ENCODE peak calls at places on chromosomes 1 and 21, in seven cellular contexts. One of them, this sample, is unnamed.

GRCh38 chr1:226816585-226816984 is 53.8 kb upstream of the PSEN2 start:
- DNase-seq in HCT116: peak; percentile 71
- DNase-seq in K562: no peak
- DNase-seq in SK-N-SH: no peak
- DNase-seq in H1: no peak
- DNase-seq in GM12878: no peak
- DNase-seq in HepG2: no peak
- DNase-seq in this sample: no peak

GRCh38 chr1:14037101-14037807 is 337.3 kb downstream of the PRDM2 start:
- DNase-seq in HCT116: no peak
- DNase-seq in K562: no peak
- DNase-seq in SK-N-SH: no peak
- DNase-seq in H1: no peak
- DNase-seq in GM12878: no peak
- DNase-seq in HepG2: no peak
- DNase-seq in this sample: peak; percentile 2

GRCh38 chr1:156160744-156161181 is 7.4 kb downstream of the SEMA4A start:
- DNase-seq in HCT116: no peak
- DNase-seq in K562: peak; percentile 92
- DNase-seq in SK-N-SH: peak; percentile 98
- DNase-seq in H1: peak; percentile 81
- DNase-seq in GM12878: no peak
- DNase-seq in HepG2: no peak
- DNase-seq in this sample: no peak

GRCh38 chr1:36542962-36543515 is 60.3 kb upstream of the CSF3R start:
- DNase-seq in HCT116: no peak
- DNase-seq in K562: peak; percentile 45
- DNase-seq in SK-N-SH: peak; percentile 44
- DNase-seq in H1: no peak
- DNase-seq in GM12878: no peak
- DNase-seq in HepG2: peak; percentile 15
- DNase-seq in this sample: peak; percentile 15

GRCh38 chr1:31701137-31701736 is 2.6 kb downstream of the COL16A1 start:
- DNase-seq in HCT116: no peak
- DNase-seq in K562: peak; percentile 83
- DNase-seq in SK-N-SH: peak; percentile 86
- DNase-seq in H1: no peak
- DNase-seq in GM12878: no peak
- DNase-seq in HepG2: peak; percentile 97
- DNase-seq in this sample: peak; percentile 29

GRCh38 chr1:52127181-52128175 is 14.4 kb upstream of the ZFYVE9 start:
- DNase-seq in HCT116: peak; percentile 57
- DNase-seq in K562: peak; percentile 67
- DNase-seq in SK-N-SH: peak; percentile 62
- DNase-seq in H1: no peak
- DNase-seq in GM12878: no peak
- DNase-seq in HepG2: peak; percentile 62
- DNase-seq in this sample: peak; percentile 15

GRCh38 chr21:37266515-37267221 is 466 bp downstream of the VPS26C start:
- DNase-seq in HCT116: no peak
- DNase-seq in K562: peak; percentile 74
- DNase-seq in SK-N-SH: peak; percentile 57
- DNase-seq in H1: peak; percentile 74
- DNase-seq in GM12878: no peak
- DNase-seq in HepG2: peak; percentile 27
- DNase-seq in this sample: no peak

GRCh38 chr1:167392200-167392696 is 126.1 kb downstream of the CD247 start:
- DNase-seq in HCT116: no peak
- DNase-seq in K562: no peak
- DNase-seq in SK-N-SH: no peak
- DNase-seq in H1: no peak
- DNase-seq in GM12878: no peak
- DNase-seq in HepG2: no peak
- DNase-seq in this sample: no peak

GRCh38 chr1:23216771-23217420 is 406 bp downstream of the HTR1D start:
- DNase-seq in HCT116: no peak
- DNase-seq in K562: peak; percentile 41
- DNase-seq in SK-N-SH: peak; percentile 89
- DNase-seq in H1: peak; percentile 88
- DNase-seq in GM12878: no peak
- DNase-seq in HepG2: no peak
- DNase-seq in this sample: peak; percentile 28

GRCh38 chr1:43779266-43779665 is 71.9 kb downstream of the ST3GAL3 start:
- DNase-seq in HCT116: no peak
- DNase-seq in K562: no peak
- DNase-seq in SK-N-SH: no peak
- DNase-seq in H1: no peak
- DNase-seq in GM12878: no peak
- DNase-seq in HepG2: no peak
- DNase-seq in this sample: no peak

GRCh38 chr1:37177230-37177864 is 143.0 kb upstream of the GRIK3 start:
- DNase-seq in HCT116: peak; percentile 64
- DNase-seq in K562: peak; percentile 48
- DNase-seq in SK-N-SH: peak; percentile 55
- DNase-seq in H1: peak; percentile 79
- DNase-seq in GM12878: no peak
- DNase-seq in HepG2: peak; percentile 25
- DNase-seq in this sample: peak; percentile 82

GRCh38 chr1:91774520-91775203 is 111.3 kb downstream of the TGFBR3 start:
- DNase-seq in HCT116: no peak
- DNase-seq in K562: no peak
- DNase-seq in SK-N-SH: no peak
- DNase-seq in H1: no peak
- DNase-seq in GM12878: no peak
- DNase-seq in HepG2: no peak
- DNase-seq in this sample: no peak

GRCh38 chr1:160460683-160461287 is 60.4 kb downstream of the VANGL2 start:
- DNase-seq in HCT116: no peak
- DNase-seq in K562: peak; percentile 16
- DNase-seq in SK-N-SH: no peak
- DNase-seq in H1: no peak
- DNase-seq in GM12878: no peak
- DNase-seq in HepG2: no peak
- DNase-seq in this sample: no peak

GRCh38 chr1:101235241-101235695 is 1.6 kb upstream of the S1PR1 start:
- DNase-seq in HCT116: no peak
- DNase-seq in K562: no peak
- DNase-seq in SK-N-SH: no peak
- DNase-seq in H1: no peak
- DNase-seq in GM12878: no peak
- DNase-seq in HepG2: no peak
- DNase-seq in this sample: no peak

GRCh38 chr21:32172106-32172505 is 106.7 kb downstream of the MIS18A start:
- DNase-seq in HCT116: no peak
- DNase-seq in K562: no peak
- DNase-seq in SK-N-SH: no peak
- DNase-seq in H1: no peak
- DNase-seq in GM12878: no peak
- DNase-seq in HepG2: no peak
- DNase-seq in this sample: no peak

GRCh38 chr21:35303085-35303484 is 254.0 kb upstream of the RUNX1 start:
- DNase-seq in HCT116: peak; percentile 51
- DNase-seq in K562: no peak
- DNase-seq in SK-N-SH: no peak
- DNase-seq in H1: no peak
- DNase-seq in GM12878: no peak
- DNase-seq in HepG2: no peak
- DNase-seq in this sample: no peak

GRCh38 chr1:41432481-41433280 is 51.8 kb downstream of the EDN2 start:
- DNase-seq in HCT116: peak; percentile 75
- DNase-seq in K562: peak; percentile 90
- DNase-seq in SK-N-SH: peak; percentile 90
- DNase-seq in H1: peak; percentile 99
- DNase-seq in GM12878: no peak
- DNase-seq in HepG2: peak; percentile 68
- DNase-seq in this sample: no peak

GRCh38 chr1:151313501-151313900 is 13.7 kb downstream of the PI4KB start:
- DNase-seq in HCT116: no peak
- DNase-seq in K562: no peak
- DNase-seq in SK-N-SH: no peak
- DNase-seq in H1: no peak
- DNase-seq in GM12878: no peak
- DNase-seq in HepG2: no peak
- DNase-seq in this sample: no peak

GRCh38 chr1:10626011-10626731 is 151.4 kb downstream of the PEX14 start:
- DNase-seq in HCT116: no peak
- DNase-seq in K562: no peak
- DNase-seq in SK-N-SH: peak; percentile 82
- DNase-seq in H1: no peak
- DNase-seq in GM12878: no peak
- DNase-seq in HepG2: no peak
- DNase-seq in this sample: no peak

GRCh38 chr1:214446772-214447556 is 104.4 kb downstream of the PTPN14 start:
- DNase-seq in HCT116: peak; percentile 93
- DNase-seq in K562: no peak
- DNase-seq in SK-N-SH: peak; percentile 42
- DNase-seq in H1: peak; percentile 62
- DNase-seq in GM12878: no peak
- DNase-seq in HepG2: peak; percentile 85
- DNase-seq in this sample: peak; percentile 70

GRCh38 chr1:29256979-29257804 is 20.9 kb downstream of the PTPRU start:
- DNase-seq in HCT116: no peak
- DNase-seq in K562: peak; percentile 37
- DNase-seq in SK-N-SH: peak; percentile 63
- DNase-seq in H1: no peak
- DNase-seq in GM12878: no peak
- DNase-seq in HepG2: no peak
- DNase-seq in this sample: no peak

GRCh38 chr1:61585714-61586113 is 139.2 kb downstream of the TM2D1 start:
- DNase-seq in HCT116: no peak
- DNase-seq in K562: no peak
- DNase-seq in SK-N-SH: peak; percentile 57
- DNase-seq in H1: no peak
- DNase-seq in GM12878: no peak
- DNase-seq in HepG2: no peak
- DNase-seq in this sample: no peak

GRCh38 chr1:178513278-178513983 is 522 bp downstream of the TEX35 start:
- DNase-seq in HCT116: no peak
- DNase-seq in K562: no peak
- DNase-seq in SK-N-SH: no peak
- DNase-seq in H1: no peak
- DNase-seq in GM12878: no peak
- DNase-seq in HepG2: no peak
- DNase-seq in this sample: no peak

GRCh38 chr1:1046243-1046642 is 26.3 kb downstream of the AGRN start:
- DNase-seq in HCT116: no peak
- DNase-seq in K562: no peak
- DNase-seq in SK-N-SH: no peak
- DNase-seq in H1: no peak
- DNase-seq in GM12878: no peak
- DNase-seq in HepG2: no peak
- DNase-seq in this sample: no peak
- TF ChIP-seq JUND in HCT116: no peak
- TF ChIP-seq JUND in K562: no peak
- TF ChIP-seq JUND in SK-N-SH: no peak
- TF ChIP-seq JUND in H1: no peak
- TF ChIP-seq JUND in GM12878: no peak
- TF ChIP-seq JUND in HepG2: no peak
- TF ChIP-seq JUND in this sample: no peak

DNA sequence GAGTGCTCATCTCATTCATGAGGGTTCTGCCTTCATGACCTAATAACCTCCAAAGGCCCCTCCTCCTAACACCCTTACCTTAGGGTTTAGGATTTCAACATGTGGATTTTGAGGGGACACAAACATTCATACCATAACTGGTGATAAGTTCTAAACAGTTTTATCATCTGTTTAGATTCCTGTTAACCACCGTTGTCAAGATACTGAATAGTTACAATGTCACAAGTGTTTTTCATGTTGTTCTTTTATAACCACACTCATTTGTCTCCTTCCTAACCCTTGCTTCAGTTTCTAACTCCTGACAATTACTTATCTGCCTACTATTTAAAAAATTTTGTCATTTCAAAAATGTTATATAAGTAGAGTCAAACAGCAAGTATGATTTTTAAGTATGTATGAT is 86.0 kb downstream of the NCAM2 start:
- DNase-seq in HCT116: no peak
- DNase-seq in K562: no peak
- DNase-seq in SK-N-SH: no peak
- DNase-seq in H1: no peak
- DNase-seq in GM12878: no peak
- DNase-seq in HepG2: no peak
- DNase-seq in this sample: no peak
- TF ChIP-seq JUND in HCT116: no peak
- TF ChIP-seq JUND in K562: no peak
- TF ChIP-seq JUND in SK-N-SH: no peak
- TF ChIP-seq JUND in H1: no peak
- TF ChIP-seq JUND in GM12878: no peak
- TF ChIP-seq JUND in HepG2: no peak
- TF ChIP-seq JUND in this sample: no peak

GRCh38 chr1:161929137-161929536 is 94.5 kb downstream of the OLFML2B start:
- DNase-seq in HCT116: no peak
- DNase-seq in K562: no peak
- DNase-seq in SK-N-SH: no peak
- DNase-seq in H1: no peak
- DNase-seq in GM12878: no peak
- DNase-seq in HepG2: no peak
- DNase-seq in this sample: no peak

GRCh38 chr1:161933592-161934277 is 89.9 kb downstream of the OLFML2B start:
- DNase-seq in HCT116: no peak
- DNase-seq in K562: no peak
- DNase-seq in SK-N-SH: no peak
- DNase-seq in H1: no peak
- DNase-seq in GM12878: no peak
- DNase-seq in HepG2: no peak
- DNase-seq in this sample: no peak

GRCh38 chr1:161928056-161928455 is 95.6 kb downstream of the OLFML2B start:
- DNase-seq in HCT116: no peak
- DNase-seq in K562: no peak
- DNase-seq in SK-N-SH: no peak
- DNase-seq in H1: no peak
- DNase-seq in GM12878: no peak
- DNase-seq in HepG2: no peak
- DNase-seq in this sample: no peak

GRCh38 chr1:161932668-161933067 is 91.0 kb downstream of the OLFML2B start:
- DNase-seq in HCT116: no peak
- DNase-seq in K562: no peak
- DNase-seq in SK-N-SH: no peak
- DNase-seq in H1: no peak
- DNase-seq in GM12878: no peak
- DNase-seq in HepG2: no peak
- DNase-seq in this sample: no peak

DNA sequence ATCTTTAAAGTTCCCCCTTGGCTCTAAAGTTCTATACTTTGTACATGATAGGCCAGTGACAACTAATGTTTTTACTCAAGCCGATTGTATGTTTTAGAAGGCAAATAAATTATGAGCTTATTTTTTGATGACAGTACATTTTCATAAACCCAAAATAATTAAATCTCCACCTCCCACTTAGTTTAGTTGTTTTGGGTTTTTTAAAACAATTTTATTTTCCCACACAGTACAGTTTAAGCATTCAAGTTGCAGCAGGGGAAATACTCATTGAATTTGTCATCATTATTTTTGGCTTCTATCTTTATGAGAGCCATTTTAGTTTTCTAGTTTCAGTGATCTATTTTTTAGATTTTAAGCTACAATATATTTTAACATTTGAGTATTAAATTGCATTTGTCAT is 93.6 kb downstream of the OLFML2B start:
- DNase-seq in HCT116: no peak
- DNase-seq in K562: no peak
- DNase-seq in SK-N-SH: no peak
- DNase-seq in H1: no peak
- DNase-seq in GM12878: no peak
- DNase-seq in HepG2: no peak
- DNase-seq in this sample: no peak
- TF ChIP-seq JUND in HCT116: no peak
- TF ChIP-seq JUND in K562: no peak
- TF ChIP-seq JUND in SK-N-SH: peak; percentile 48
- TF ChIP-seq JUND in H1: no peak
- TF ChIP-seq JUND in GM12878: no peak
- TF ChIP-seq JUND in HepG2: no peak
- TF ChIP-seq JUND in this sample: no peak

GRCh38 chr1:243917177-243917862 is 67.3 kb upstream of the AKT3 start:
- DNase-seq in HCT116: no peak
- DNase-seq in K562: no peak
- DNase-seq in SK-N-SH: peak; percentile 82
- DNase-seq in H1: peak; percentile 74
- DNase-seq in GM12878: no peak
- DNase-seq in HepG2: no peak
- DNase-seq in this sample: no peak
- TF ChIP-seq JUND in HCT116: no peak
- TF ChIP-seq JUND in K562: no peak
- TF ChIP-seq JUND in SK-N-SH: no peak
- TF ChIP-seq JUND in H1: no peak
- TF ChIP-seq JUND in GM12878: no peak
- TF ChIP-seq JUND in HepG2: no peak
- TF ChIP-seq JUND in this sample: no peak

This sample was measured in T47D.